ENCODE peak calls at places on chromosomes 5 and 9, in four cellular contexts. One of them, this sample, is unnamed.

GRCh38 chr9:110179734-110180133 is 28.2 kb downstream of the C9orf152 start:
- DNase-seq in PC-3: peak; percentile 62
- DNase-seq in upper lobe of right lung: no peak
- DNase-seq in CD8-positive, alpha-beta T cell: no peak
- DNase-seq in this sample: peak; percentile 58

GRCh38 chr5:175052351-175052750 is 328.0 kb downstream of the MSX2 start:
- DNase-seq in upper lobe of right lung: no peak
- DNase-seq in PC-3: no peak
- DNase-seq in CD8-positive, alpha-beta T cell: no peak
- DNase-seq in this sample: no peak

GRCh38 chr5:181259974-181260719 is 796 bp downstream of the TRIM52 start:
- DNase-seq in CD8-positive, alpha-beta T cell: no peak
- DNase-seq in upper lobe of right lung: no peak
- DNase-seq in PC-3: no peak
- DNase-seq in this sample: no peak

GRCh38 chr9:135989722-135990467 is 28.7 kb upstream of the UBAC1 start:
- DNase-seq in PC-3: no peak
- DNase-seq in upper lobe of right lung: peak; percentile 76
- DNase-seq in CD8-positive, alpha-beta T cell: peak; percentile 10
- DNase-seq in this sample: no peak

GRCh38 chr9:7186175-7186574 is 428.4 kb downstream of the KDM4C start:
- DNase-seq in CD8-positive, alpha-beta T cell: no peak
- DNase-seq in upper lobe of right lung: no peak
- DNase-seq in PC-3: peak; percentile 49
- DNase-seq in this sample: peak; percentile 29

GRCh38 chr5:88944751-88945507 is 61.9 kb upstream of the MEF2C start:
- DNase-seq in PC-3: peak; percentile 58
- DNase-seq in upper lobe of right lung: no peak
- DNase-seq in CD8-positive, alpha-beta T cell: no peak
- DNase-seq in this sample: no peak

GRCh38 chr9:92737611-92738299 is 26.9 kb downstream of the BICD2 start:
- DNase-seq in upper lobe of right lung: peak; percentile 59
- DNase-seq in CD8-positive, alpha-beta T cell: no peak
- DNase-seq in PC-3: no peak
- DNase-seq in this sample: no peak

GRCh38 chr9:114287001-114287762 is 35.7 kb upstream of the ORM1 start:
- DNase-seq in upper lobe of right lung: peak; percentile 43
- DNase-seq in CD8-positive, alpha-beta T cell: no peak
- DNase-seq in PC-3: no peak
- DNase-seq in this sample: no peak

GRCh38 chr9:137416006-137416562 is 6.9 kb downstream of the EXD3 start:
- DNase-seq in CD8-positive, alpha-beta T cell: no peak
- DNase-seq in PC-3: no peak
- DNase-seq in upper lobe of right lung: no peak
- DNase-seq in this sample: no peak

GRCh38 chr5:126680215-126680817 is 79.6 kb downstream of the PHAX start:
- DNase-seq in CD8-positive, alpha-beta T cell: no peak
- DNase-seq in PC-3: peak; percentile 29
- DNase-seq in upper lobe of right lung: no peak
- DNase-seq in this sample: no peak

GRCh38 chr9:131747352-131747751 is 7.5 kb upstream of the RAPGEF1 start:
- DNase-seq in PC-3: peak; percentile 73
- DNase-seq in CD8-positive, alpha-beta T cell: no peak
- DNase-seq in upper lobe of right lung: no peak
- DNase-seq in this sample: no peak

GRCh38 chr9:109171926-109172325 is 4.9 kb upstream of the FRRS1L start:
- DNase-seq in CD8-positive, alpha-beta T cell: no peak
- DNase-seq in PC-3: no peak
- DNase-seq in upper lobe of right lung: no peak
- DNase-seq in this sample: no peak

GRCh38 chr9:94490465-94490864 is 64.4 kb upstream of the PCAT7 start:
- DNase-seq in CD8-positive, alpha-beta T cell: no peak
- DNase-seq in upper lobe of right lung: no peak
- DNase-seq in PC-3: no peak
- DNase-seq in this sample: no peak

GRCh38 chr5:79703381-79703645 is 13.7 kb downstream of the CMYA5 start:
- DNase-seq in upper lobe of right lung: no peak
- DNase-seq in PC-3: no peak
- DNase-seq in CD8-positive, alpha-beta T cell: no peak
- DNase-seq in this sample: no peak

GRCh38 chr9:92723801-92724323 is 40.8 kb downstream of the BICD2 start:
- DNase-seq in PC-3: no peak
- DNase-seq in upper lobe of right lung: no peak
- DNase-seq in CD8-positive, alpha-beta T cell: no peak
- DNase-seq in this sample: no peak

GRCh38 chr9:130946778-130947617 is 8.0 kb upstream of the FIBCD1 start:
- DNase-seq in CD8-positive, alpha-beta T cell: no peak
- DNase-seq in PC-3: peak; percentile 81
- DNase-seq in upper lobe of right lung: no peak
- DNase-seq in this sample: peak; percentile 59

GRCh38 chr9:15332939-15333338 is 25.9 kb upstream of the TTC39B start:
- DNase-seq in PC-3: no peak
- DNase-seq in CD8-positive, alpha-beta T cell: no peak
- DNase-seq in upper lobe of right lung: no peak
- DNase-seq in this sample: no peak

GRCh38 chr5:150325426-150325825 is 22.7 kb upstream of the ARSI start:
- DNase-seq in PC-3: no peak
- DNase-seq in upper lobe of right lung: no peak
- DNase-seq in CD8-positive, alpha-beta T cell: no peak
- DNase-seq in this sample: no peak

GRCh38 chr9:90539266-90539665 is 103.4 kb downstream of the DIRAS2 start:
- DNase-seq in upper lobe of right lung: no peak
- DNase-seq in PC-3: no peak
- DNase-seq in CD8-positive, alpha-beta T cell: no peak
- DNase-seq in this sample: no peak

GRCh38 chr5:175870820-175871447 is 444 bp upstream of the CPLX2 start:
- DNase-seq in CD8-positive, alpha-beta T cell: no peak
- DNase-seq in upper lobe of right lung: no peak
- DNase-seq in PC-3: no peak
- DNase-seq in this sample: no peak

GRCh38 chr9:111627260-111627963 is 3.7 kb upstream of the DNAJC25 start:
- DNase-seq in upper lobe of right lung: no peak
- DNase-seq in CD8-positive, alpha-beta T cell: no peak
- DNase-seq in PC-3: no peak
- DNase-seq in this sample: no peak

GRCh38 chr9:134765785-134766184 is 114.8 kb upstream of the FCN2 start:
- DNase-seq in CD8-positive, alpha-beta T cell: no peak
- DNase-seq in PC-3: no peak
- DNase-seq in upper lobe of right lung: no peak
- DNase-seq in this sample: no peak

GRCh38 chr9:133575673-133576590 is 33.3 kb downstream of the FAM163B start:
- DNase-seq in PC-3: no peak
- DNase-seq in CD8-positive, alpha-beta T cell: no peak
- DNase-seq in upper lobe of right lung: no peak
- DNase-seq in this sample: no peak

GRCh38 chr9:70618784-70619183 is 204.3 kb upstream of the KLF9 start:
- DNase-seq in upper lobe of right lung: no peak
- DNase-seq in CD8-positive, alpha-beta T cell: no peak
- DNase-seq in PC-3: no peak
- DNase-seq in this sample: no peak

GRCh38 chr5:127615916-127616315 is 33.0 kb upstream of the CTXN3 start:
- DNase-seq in upper lobe of right lung: no peak
- DNase-seq in CD8-positive, alpha-beta T cell: no peak
- DNase-seq in PC-3: no peak
- DNase-seq in this sample: peak; percentile 34

GRCh38 chr9:88535226-88535931 is 401 bp downstream of the NXNL2 start:
- DNase-seq in PC-3: no peak
- DNase-seq in upper lobe of right lung: peak; percentile 77
- DNase-seq in CD8-positive, alpha-beta T cell: no peak
- DNase-seq in this sample: no peak

GRCh38 chr5:132425009-132425937 is 55.8 kb downstream of the SLC22A5 start:
- DNase-seq in CD8-positive, alpha-beta T cell: peak; percentile 51
- DNase-seq in upper lobe of right lung: no peak
- DNase-seq in PC-3: peak; percentile 53
- DNase-seq in this sample: peak; percentile 84

GRCh38 chr9:38526571-38526970 is 93.8 kb downstream of the ANKRD18A start:
- DNase-seq in PC-3: no peak
- DNase-seq in CD8-positive, alpha-beta T cell: no peak
- DNase-seq in upper lobe of right lung: no peak
- DNase-seq in this sample: no peak

GRCh38 chr5:154937718-154938466 is at the start of gene GEMIN5:
- DNase-seq in CD8-positive, alpha-beta T cell: peak; percentile 75
- DNase-seq in PC-3: peak; percentile 86
- DNase-seq in upper lobe of right lung: peak; percentile 94
- DNase-seq in this sample: peak; percentile 59

GRCh38 chr9:4490705-4491620 is 695 bp downstream of the SLC1A1 start:
- DNase-seq in CD8-positive, alpha-beta T cell: no peak
- DNase-seq in upper lobe of right lung: peak; percentile 66
- DNase-seq in PC-3: no peak
- DNase-seq in this sample: no peak

GRCh38 chr9:75889577-75889976 is 896 bp upstream of the PCSK5 start:
- DNase-seq in upper lobe of right lung: no peak
- DNase-seq in PC-3: no peak
- DNase-seq in CD8-positive, alpha-beta T cell: no peak
- DNase-seq in this sample: no peak

GRCh38 chr5:168047669-168048111 is 243.8 kb upstream of the WWC1 start:
- DNase-seq in upper lobe of right lung: no peak
- DNase-seq in PC-3: no peak
- DNase-seq in CD8-positive, alpha-beta T cell: no peak
- DNase-seq in this sample: no peak

GRCh38 chr5:132489051-132489770 is 1.4 kb downstream of the IRF1 start:
- DNase-seq in upper lobe of right lung: peak; percentile 60
- DNase-seq in PC-3: no peak
- DNase-seq in CD8-positive, alpha-beta T cell: no peak
- DNase-seq in this sample: no peak

GRCh38 chr5:172645271-172645670 is 4.2 kb downstream of the NEURL1B start:
- DNase-seq in PC-3: no peak
- DNase-seq in upper lobe of right lung: peak; percentile 43
- DNase-seq in CD8-positive, alpha-beta T cell: no peak
- DNase-seq in this sample: no peak

GRCh38 chr9:70081120-70081495 is 37.5 kb downstream of the MAMDC2 start:
- DNase-seq in PC-3: peak; percentile 44
- DNase-seq in upper lobe of right lung: no peak
- DNase-seq in CD8-positive, alpha-beta T cell: no peak
- DNase-seq in this sample: no peak

GRCh38 chr9:85258823-85259370 is 482.9 kb downstream of the AGTPBP1 start:
- DNase-seq in upper lobe of right lung: no peak
- DNase-seq in PC-3: peak; percentile 34
- DNase-seq in CD8-positive, alpha-beta T cell: no peak
- DNase-seq in this sample: peak; percentile 45

GRCh38 chr5:113017891-113018635 is 41.5 kb downstream of the DCP2 start:
- DNase-seq in PC-3: peak; percentile 51
- DNase-seq in upper lobe of right lung: no peak
- DNase-seq in CD8-positive, alpha-beta T cell: no peak
- DNase-seq in this sample: no peak

GRCh38 chr5:165783024-165783423 is 2277.6 kb downstream of the MAT2B start:
- DNase-seq in PC-3: peak; percentile 66
- DNase-seq in CD8-positive, alpha-beta T cell: no peak
- DNase-seq in upper lobe of right lung: no peak
- DNase-seq in this sample: no peak

GRCh38 chr5:43940562-43940961 is 337.6 kb downstream of the NNT start:
- DNase-seq in upper lobe of right lung: no peak
- DNase-seq in PC-3: no peak
- DNase-seq in CD8-positive, alpha-beta T cell: no peak
- DNase-seq in this sample: no peak

DNA sequence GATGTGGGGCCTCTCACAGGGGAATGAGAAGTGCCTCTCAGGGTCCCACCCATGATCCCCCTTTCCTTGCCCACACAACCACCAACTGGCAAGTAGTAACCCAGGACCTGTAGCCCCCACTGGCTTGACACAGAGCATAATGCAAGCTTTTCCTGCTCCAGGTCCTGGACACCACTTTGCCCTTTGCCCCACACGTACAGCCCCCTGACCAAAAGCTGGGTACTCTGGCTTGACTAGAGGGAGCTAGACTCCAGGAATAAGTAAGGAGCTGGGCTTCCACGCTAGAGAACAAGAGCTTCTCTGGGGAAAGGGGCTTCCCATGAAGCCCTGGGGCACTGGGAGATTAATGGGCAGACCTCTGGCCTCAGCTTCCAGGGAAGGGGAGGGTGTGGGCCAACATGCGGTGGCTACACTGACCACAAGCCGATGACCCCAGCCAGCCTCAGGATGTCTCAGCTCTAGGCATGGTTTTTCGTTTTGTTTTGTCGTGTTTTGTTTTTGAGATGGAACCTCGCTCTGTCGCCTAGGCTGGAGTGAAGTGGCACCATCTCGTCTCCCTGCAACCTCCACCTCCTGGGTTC is 109.5 kb downstream of the C9orf50 start:
- DNase-seq in upper lobe of right lung: no peak
- DNase-seq in CD8-positive, alpha-beta T cell: no peak
- DNase-seq in PC-3: no peak
- DNase-seq in this sample: no peak
- H3K4me1 ChIP-seq in upper lobe of right lung: no peaks in the 10 kb centered on the region
- H3K4me1 ChIP-seq in CD8-positive, alpha-beta T cell: no peaks in the 10 kb centered on the region
- H3K4me1 ChIP-seq in PC-3: peaks cover 5% of the 10 kb centered on the region
- H3K4me1 ChIP-seq in this sample: no peaks in the 10 kb centered on the region

DNA sequence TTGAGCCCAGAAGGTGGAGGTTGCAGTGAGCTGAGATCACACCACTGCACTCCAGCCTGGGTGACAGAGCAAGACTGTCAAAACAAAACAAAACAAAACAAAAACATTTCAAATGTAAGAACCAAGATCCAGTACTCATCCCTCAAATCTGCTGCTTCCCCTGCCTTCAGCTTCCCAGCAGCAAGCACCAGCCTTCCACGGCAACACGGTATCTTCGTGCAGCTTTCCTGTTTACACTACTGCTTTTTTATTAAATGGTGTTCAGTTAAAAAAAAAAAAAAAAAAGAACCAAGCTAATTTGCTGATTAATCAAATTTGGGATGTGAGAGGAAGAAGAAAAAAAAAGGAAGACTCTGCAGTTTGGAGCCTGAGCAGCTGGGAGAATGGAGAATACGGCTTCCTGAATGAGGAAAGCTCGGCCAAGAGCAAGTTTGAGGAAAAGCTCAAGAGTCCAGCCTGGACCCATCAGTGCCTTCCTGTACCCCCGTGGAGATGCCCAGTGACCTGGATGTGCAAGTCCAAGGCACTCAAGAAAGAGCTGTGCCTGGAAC is 28.0 kb upstream of the SLC2A8 start:
- DNase-seq in CD8-positive, alpha-beta T cell: no peak
- DNase-seq in upper lobe of right lung: no peak
- DNase-seq in PC-3: no peak
- DNase-seq in this sample: no peak
- TF ChIP-seq CTCF in CD8-positive, alpha-beta T cell: no peak
- TF ChIP-seq CTCF in upper lobe of right lung: no peak
- TF ChIP-seq CTCF in PC-3: no peak
- TF ChIP-seq CTCF in this sample: no peak

GRCh38 chr9:99731950-99732349 is 89.7 kb upstream of the NR4A3 start:
- DNase-seq in PC-3: no peak
- DNase-seq in CD8-positive, alpha-beta T cell: no peak
- DNase-seq in upper lobe of right lung: no peak
- DNase-seq in this sample: no peak
- H3K4me1 ChIP-seq in PC-3: no peaks in the 10 kb centered on the region
- H3K4me1 ChIP-seq in CD8-positive, alpha-beta T cell: no peaks in the 10 kb centered on the region
- H3K4me1 ChIP-seq in upper lobe of right lung: no peaks in the 10 kb centered on the region
- H3K4me1 ChIP-seq in this sample: no peaks in the 10 kb centered on the region

DNA sequence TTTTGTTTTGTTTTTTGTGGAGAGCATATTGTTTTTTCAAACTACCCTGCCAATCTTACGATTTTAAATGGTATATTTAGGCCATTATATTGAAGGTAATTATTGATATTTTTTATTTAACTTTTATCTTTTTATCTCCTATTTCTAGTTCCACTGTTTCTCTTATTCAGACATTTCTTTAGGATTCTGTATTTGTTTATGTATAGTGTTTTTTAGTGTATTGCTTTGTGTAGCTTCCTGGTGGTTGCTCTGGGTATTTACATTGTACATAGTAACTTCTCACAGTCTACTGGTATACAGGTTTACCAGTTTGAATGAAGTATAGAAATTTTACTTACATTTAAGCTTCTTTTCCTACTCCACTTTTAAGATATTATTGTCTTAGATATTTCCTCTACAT is 63.2 kb downstream of the ERCC6L2 start:
- DNase-seq in upper lobe of right lung: no peak
- DNase-seq in PC-3: no peak
- DNase-seq in CD8-positive, alpha-beta T cell: no peak
- DNase-seq in this sample: no peak
- TF ChIP-seq CTCF in upper lobe of right lung: peak; percentile 28
- TF ChIP-seq CTCF in PC-3: no peak
- TF ChIP-seq CTCF in CD8-positive, alpha-beta T cell: no peak
- TF ChIP-seq CTCF in this sample: no peak

This sample was measured in foreskin keratinocyte.